ENCODE peak calls at places on chromosomes 12 and 14, in four cellular contexts. G is uterus, D is MM.1S, K is heart left ventricle. J is an unnamed sample.

GRCh38 chr12:85874064-85874463 is at the start of gene NTS:
- DNase-seq in G (no peak), D (no peak), K (no peak), J (no peak)

GRCh38 chr14:33564774-33565630 is 385.9 kb downstream of the EGLN3 start:
- DNase-seq in G (no peak), D (no peak), K (no peak), J (no peak)

GRCh38 chr12:41141076-41141475 is 47.0 kb upstream of the PDZRN4 start:
- DNase-seq in G (no peak), D (no peak), K (no peak), J (no peak)

GRCh38 chr14:76688373-76688671 is 72.9 kb upstream of the VASH1 start:
- DNase-seq in G (no peak), D (no peak), K (no peak), J (no peak)

GRCh38 chr12:65740506-65740872 is 83.8 kb upstream of the HMGA2 start:
- DNase-seq in G (no peak), D (peak; percentile 26), K (no peak), J (no peak)

GRCh38 chr12:115199831-115200230 is 515.9 kb upstream of the TBX3 start:
- DNase-seq in G (no peak), D (no peak), K (no peak), J (no peak)

GRCh38 chr14:29426083-29426482 is 501.6 kb downstream of the PRKD1 start:
- DNase-seq in G (no peak), D (no peak), K (no peak), J (no peak)

GRCh38 chr14:27739657-27740156 is 1026.9 kb upstream of the FOXG1 start:
- DNase-seq in G (no peak), D (no peak), K (no peak), J (no peak)

GRCh38 chr12:24223926-24224325 is 274.5 kb upstream of the SOX5 start:
- DNase-seq in G (no peak), D (no peak), K (no peak), J (no peak)

GRCh38 chr12:5171701-5172100 is 128.0 kb downstream of the KCNA5 start:
- DNase-seq in G (no peak), D (peak; percentile 25), K (no peak), J (no peak)

GRCh38 chr14:79825046-79825521 is 386.2 kb downstream of the DIO2 start:
- DNase-seq in G (peak; percentile 46), D (no peak), K (no peak), J (no peak)

DNA sequence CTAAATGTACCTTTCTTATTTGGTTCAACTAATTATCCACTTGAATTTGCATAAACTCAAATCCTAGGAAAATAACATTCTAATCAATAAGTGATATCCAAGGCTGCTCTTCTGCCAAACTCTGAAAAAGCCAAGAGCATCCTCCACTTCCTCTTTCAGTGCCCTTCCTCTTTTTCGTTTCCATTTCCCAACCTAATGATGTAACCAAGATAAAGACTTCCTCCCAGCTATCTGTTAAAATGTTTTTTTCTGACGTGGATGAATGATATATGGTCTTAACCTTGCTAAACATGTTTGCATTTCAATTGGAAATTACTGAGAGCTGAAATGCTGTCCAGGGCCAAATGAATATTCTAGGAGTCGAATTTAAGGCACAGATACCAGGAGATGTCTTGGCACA is 459.5 kb upstream of the PDE3A start:
- DNase-seq in G (no peak), D (no peak), K (no peak), J (no peak)
- TF ChIP-seq CTCF in G (no peak), D (no peak), K (no peak), J (no peak)

GRCh38 chr12:54579258-54579657 is 9.2 kb downstream of the PPP1R1A start:
- DNase-seq in G (no peak), D (no peak), K (no peak), J (no peak)
- H3K4me1 ChIP-seq in G (no peaks in the 10 kb centered on the region), D (peaks cover 3% of the 10 kb centered on the region), K (no peaks in the 10 kb centered on the region), J (peaks cover 7% of the 10 kb centered on the region)

GRCh38 chr14:71475916-71476315 is 456.3 kb upstream of the RGS6 start:
- DNase-seq in G (no peak), D (no peak), K (no peak), J (no peak)

GRCh38 chr14:71474866-71475265 is 457.4 kb upstream of the RGS6 start:
- DNase-seq in G (no peak), D (no peak), K (no peak), J (no peak)

GRCh38 chr14:71482701-71483100 is 449.5 kb upstream of the RGS6 start:
- DNase-seq in G (no peak), D (no peak), K (no peak), J (no peak)

GRCh38 chr14:71481215-71481614 is 451.0 kb upstream of the RGS6 start:
- DNase-seq in G (no peak), D (no peak), K (no peak), J (no peak)

GRCh38 chr14:71478542-71478941 is 453.7 kb upstream of the RGS6 start:
- DNase-seq in G (no peak), D (no peak), K (no peak), J (no peak)
- H3K4me3 ChIP-seq in G (no peak overlapping the region), D (no peak overlapping the region), K (no peak overlapping the region), J (no peak overlapping the region)

GRCh38 chr12:105378821-105379400 is 48.4 kb downstream of the C12orf75 start:
- DNase-seq in G (no peak), D (no peak), K (no peak), J (no peak)
- TF ChIP-seq CTCF in G (no peak), D (peak; percentile 14), K (no peak), J (no peak)

DNA sequence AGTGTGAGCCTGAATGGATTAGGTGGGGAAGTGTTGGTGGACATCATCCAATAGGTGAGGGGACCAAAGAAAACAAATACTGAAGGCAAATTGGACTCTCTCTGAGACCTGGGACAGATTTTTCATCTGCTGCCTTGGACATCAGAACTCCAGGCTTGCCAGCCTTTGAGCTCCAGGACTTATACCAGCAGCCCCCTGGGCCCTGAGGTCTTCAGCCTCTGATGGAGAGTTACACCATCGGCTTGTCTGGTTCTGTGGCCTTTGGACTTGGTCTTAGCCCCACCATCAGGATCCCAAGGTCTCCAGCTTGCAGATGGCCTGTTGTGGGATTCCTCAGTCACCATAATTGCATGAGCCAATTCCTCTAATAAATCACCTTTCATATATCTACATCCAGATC is 80.8 kb upstream of the SLC8A3 start:
- DNase-seq in G (no peak), D (no peak), K (no peak), J (no peak)
- H3K4me1 ChIP-seq in G (no peaks in the 10 kb centered on the region), D (no peaks in the 10 kb centered on the region), K (no peaks in the 10 kb centered on the region), J (no peaks in the 10 kb centered on the region)

GRCh38 chr12:126768517-126768916 is 1498.5 kb upstream of the TMEM132C start:
- DNase-seq in G (no peak), D (no peak), K (no peak), J (no peak)

GRCh38 chr12:126767334-126767733 is 1499.6 kb upstream of the TMEM132C start:
- DNase-seq in G (no peak), D (no peak), K (peak; percentile 65), J (no peak)

GRCh38 chr12:126772171-126772864 is 1494.7 kb upstream of the TMEM132C start:
- DNase-seq in G (no peak), D (peak; percentile 94), K (no peak), J (no peak)

GRCh38 chr12:126773012-126773411 is 1494.0 kb upstream of the TMEM132C start:
- DNase-seq in G (no peak), D (peak; percentile 75), K (no peak), J (no peak)

DNA sequence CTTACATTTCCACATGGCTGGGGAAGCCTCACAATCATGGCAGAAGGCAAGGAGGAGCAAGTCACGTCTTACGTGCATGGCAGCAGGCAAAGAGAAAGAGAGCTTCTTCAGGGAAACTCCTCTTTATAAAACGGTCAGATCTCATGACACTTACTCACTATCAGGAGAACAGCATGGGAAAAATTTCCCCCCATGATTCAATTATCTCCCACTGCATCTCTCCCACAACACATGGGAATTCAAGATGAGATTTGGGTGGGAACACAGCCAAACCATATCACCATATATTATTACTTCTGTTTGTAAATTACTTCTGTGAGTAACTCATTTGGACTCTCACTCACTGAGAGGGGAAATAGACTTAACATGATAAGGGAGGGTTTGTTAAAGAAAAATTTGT is 1496.8 kb upstream of the TMEM132C start:
- DNase-seq in G (no peak), D (no peak), K (no peak), J (no peak)
- H3K4me3 ChIP-seq in G (no peak overlapping the region), D (no peak overlapping the region), K (no peak overlapping the region), J (no peak overlapping the region)

DNA sequence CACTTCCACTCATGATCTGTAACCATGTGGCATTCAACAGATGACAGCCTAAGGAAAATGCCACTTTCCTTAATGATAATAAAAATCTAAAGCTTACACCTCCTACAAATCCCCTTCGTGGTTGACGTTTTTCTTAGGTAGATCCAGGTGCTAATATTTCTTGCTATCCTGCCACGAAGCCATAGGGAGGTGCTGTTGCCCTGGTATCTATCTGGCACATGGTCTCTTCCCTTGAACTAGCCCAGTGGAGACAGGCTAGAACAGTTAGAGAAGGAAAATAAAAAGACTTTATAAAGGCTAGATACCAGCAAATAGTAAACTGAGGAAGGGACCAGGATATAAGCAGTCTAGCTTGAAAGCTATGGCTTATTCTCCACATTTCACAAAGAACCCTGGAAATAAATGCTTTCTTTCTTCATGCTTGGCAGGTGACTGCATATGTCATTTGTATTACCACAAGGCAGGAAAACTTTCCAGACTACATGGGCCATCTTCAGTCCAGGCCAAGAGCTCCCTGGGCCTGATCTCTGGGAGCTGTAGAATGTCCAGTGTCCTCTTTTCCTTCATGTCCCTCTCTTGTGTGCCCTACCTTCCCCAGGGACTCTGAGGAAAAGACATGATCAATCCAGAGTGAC is 15.3 kb downstream of the SPIC start:
- DNase-seq in G (no peak), D (peak; percentile 55), K (no peak), J (no peak)
- TF ChIP-seq CTCF in G (no peak), D (peak; percentile 66), K (peak; percentile 18), J (peak; percentile 52)

GRCh38 chr12:128816643-128816920 is 7.2 kb downstream of the SLC15A4 start:
- DNase-seq in G (no peak), D (no peak), K (no peak), J (no peak)
- H3K4me1 ChIP-seq in G (peaks cover 10% of the 10 kb centered on the region), D (no peaks in the 10 kb centered on the region), K (peaks cover 58% of the 10 kb centered on the region), J (peaks cover 41% of the 10 kb centered on the region)